ENCODE peak calls at places on chromosomes 7 and 10, in seven cellular contexts. F is IMR-90, S is H9, R is neuronal stem cell, U is mesenchymal stem cell, J is H1, X is trophoblast cell. C is an unnamed sample.

GRCh38 chr10:89942217-89942616 is 240.8 kb downstream of the KIF20B start:
- DNase-seq in S (no peak), F (no peak), X (no peak), J (no peak), U (no peak), R (no peak), C (no peak)

GRCh38 chr10:122122493-122122892 is 133.5 kb downstream of the TACC2 start:
- DNase-seq in S (no peak), X (no peak), J (no peak), U (no peak), F (no peak), R (no peak), C (no peak)

GRCh38 chr10:47438857-47439474 is 44.9 kb downstream of the ANXA8 start:
- DNase-seq in S (peak; percentile 64), X (peak; percentile 65), R (peak; percentile 21), U (peak; percentile 69), J (no peak), F (peak; percentile 74), C (peak; percentile 89)

GRCh38 chr10:1678084-1678483 is 59.2 kb downstream of the ADARB2 start:
- DNase-seq in S (no peak), X (no peak), F (no peak), J (no peak), U (no peak), R (no peak), C (no peak)

GRCh38 chr7:17130281-17131059 is 168.0 kb upstream of the AHR start:
- DNase-seq in J (no peak), R (peak; percentile 24), S (no peak), F (peak; percentile 90), X (peak; percentile 75), U (peak; percentile 83), C (peak; percentile 99)

GRCh38 chr10:17599089-17599488 is 18.1 kb downstream of the HACD1 start:
- DNase-seq in F (peak; percentile 55), S (no peak), U (peak; percentile 36), J (no peak), X (peak; percentile 46), R (peak; percentile 4), C (peak; percentile 51)

GRCh38 chr10:6912424-6912823 is 332.3 kb upstream of the PRKCQ start:
- DNase-seq in R (no peak), S (no peak), F (peak; percentile 15), J (no peak), U (peak; percentile 54), X (no peak), C (no peak)

GRCh38 chr10:55203319-55203718 is 402.3 kb upstream of the PCDH15 start:
- DNase-seq in R (no peak), S (no peak), J (no peak), X (no peak), U (peak; percentile 30), F (no peak), C (no peak)

GRCh38 chr10:71726673-71727428 is 7.3 kb upstream of the C10orf105 start:
- DNase-seq in X (no peak), U (no peak), S (no peak), J (no peak), F (no peak), R (no peak), C (no peak)

GRCh38 chr10:49552277-49552676 is 13.4 kb upstream of the ERCC6 start:
- DNase-seq in F (peak; percentile 81), R (no peak), J (no peak), X (peak; percentile 100), U (peak; percentile 19), S (no peak), C (no peak)

GRCh38 chr7:107971613-107972012 is 31.3 kb downstream of the LAMB1 start:
- DNase-seq in F (peak; percentile 20), U (no peak), S (no peak), J (no peak), R (no peak), X (peak; percentile 39), C (no peak)

GRCh38 chr10:6005856-6006390 is 28.6 kb upstream of the IL15RA start:
- DNase-seq in X (no peak), U (no peak), J (no peak), S (no peak), F (no peak), R (no peak), C (no peak)

GRCh38 chr7:101996131-101996691 is 178.8 kb downstream of the CUX1 start:
- DNase-seq in R (no peak), U (no peak), S (no peak), F (no peak), J (no peak), X (no peak), C (no peak)

GRCh38 chr10:84291389-84291788 is 37.0 kb upstream of the CCSER2 start:
- DNase-seq in R (peak; percentile 54), S (peak; percentile 55), X (peak; percentile 34), J (no peak), F (peak; percentile 78), U (peak; percentile 80), C (peak; percentile 89)

GRCh38 chr10:12733271-12733670 is 268.2 kb downstream of the CCDC3 start:
- DNase-seq in J (no peak), X (no peak), U (no peak), S (no peak), R (no peak), F (no peak), C (no peak)

GRCh38 chr7:41878331-41879112 is 175.6 kb upstream of the INHBA start:
- DNase-seq in R (no peak), S (no peak), X (no peak), J (no peak), U (no peak), F (no peak), C (no peak)

GRCh38 chr10:77351386-77351785 is 286.2 kb downstream of the KCNMA1 start:
- DNase-seq in U (peak; percentile 77), S (no peak), R (no peak), J (no peak), F (peak; percentile 79), X (no peak), C (no peak)

GRCh38 chr7:133623716-133624115 is 370.8 kb downstream of the EXOC4 start:
- DNase-seq in S (no peak), U (no peak), X (no peak), R (no peak), J (no peak), F (no peak), C (no peak)

GRCh38 chr7:81301815-81302214 is 383.0 kb upstream of the SEMA3C start:
- DNase-seq in S (no peak), U (no peak), R (no peak), X (no peak), F (no peak), J (no peak), C (no peak)

GRCh38 chr7:125572414-125572813 is 642.8 kb upstream of the POT1 start:
- DNase-seq in J (no peak), U (no peak), S (no peak), X (no peak), R (no peak), F (no peak), C (no peak)

DNA sequence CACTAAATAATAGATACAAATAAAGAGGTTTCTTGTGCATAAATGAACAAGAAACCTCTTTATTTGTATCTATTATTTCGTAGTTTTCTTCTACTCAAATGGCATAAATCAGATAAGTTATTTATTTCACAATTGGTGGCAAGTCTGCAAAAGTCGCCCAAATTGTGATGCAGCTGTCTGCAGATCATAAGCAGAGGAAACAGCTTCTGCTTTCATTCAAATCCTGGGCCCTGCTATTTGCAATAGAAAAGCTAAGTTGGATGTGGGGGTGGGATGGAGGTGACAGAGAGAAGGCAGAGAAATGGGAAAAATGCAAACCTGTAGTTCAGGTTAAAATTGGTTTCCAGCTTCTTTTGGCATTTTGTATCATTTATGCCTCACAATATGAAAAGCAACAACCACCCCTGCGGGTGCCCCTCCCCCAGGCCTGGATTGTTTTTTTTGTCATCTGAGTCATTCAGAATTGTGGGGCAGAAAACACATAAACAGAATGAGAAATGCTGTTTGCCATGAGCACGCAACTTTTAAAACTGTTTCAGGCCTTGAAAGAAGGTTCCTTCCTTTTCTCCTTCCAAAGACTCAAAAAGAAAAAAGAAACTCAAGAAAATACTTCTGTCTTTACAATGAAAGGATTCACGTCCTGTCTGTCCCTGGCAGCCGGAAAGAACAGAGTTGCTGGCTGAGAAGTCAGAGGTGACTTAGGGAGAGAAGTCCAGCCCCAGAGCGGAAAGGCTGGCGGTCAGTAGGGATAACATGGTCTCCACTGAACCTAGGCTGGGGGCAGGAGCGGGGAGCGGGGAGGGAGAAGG is 132.9 kb downstream of the BAMBI start:
- DNase-seq in U (peak; percentile 87), R (no peak), F (peak; percentile 38), S (peak; percentile 53), X (peak; percentile 32), J (peak; percentile 52), C (peak; percentile 47)
- H3K27ac ChIP-seq in U (no peak overlapping the region), R (no peak overlapping the region), F (peak overlapping the region; percentile 85), S (peak overlapping the region; percentile 81), X (peak overlapping the region; percentile 79), J (peak overlapping the region; percentile 29), C (no peak overlapping the region)

GRCh38 chr7:36597099-36597773 is 127.1 kb downstream of the AOAH start:
- DNase-seq in X (peak; percentile 12), S (no peak), R (no peak), J (no peak), U (peak; percentile 17), F (no peak), C (no peak)
- H3K23ac ChIP-seq in X (no peak overlapping the region), S (no peak overlapping the region), R (no peak overlapping the region), J (no peak overlapping the region), U (no peak overlapping the region), F (no peak overlapping the region), C (no peak overlapping the region)

GRCh38 chr7:157281221-157281998 is 55.4 kb upstream of the DNAJB6 start:
- DNase-seq in X (peak; percentile 44), J (no peak), S (no peak), U (no peak), R (no peak), F (no peak), C (no peak)

GRCh38 chr7:157278791-157279678 is 57.8 kb upstream of the DNAJB6 start:
- DNase-seq in F (no peak), X (peak; percentile 71), U (no peak), S (peak; percentile 65), J (no peak), R (no peak), C (no peak)

GRCh38 chr7:157279973-157280841 is 56.6 kb upstream of the DNAJB6 start:
- DNase-seq in X (no peak), S (no peak), F (no peak), J (no peak), U (no peak), R (no peak), C (no peak)

GRCh38 chr7:157278167-157278790 is 58.5 kb upstream of the DNAJB6 start:
- DNase-seq in U (no peak), S (no peak), X (no peak), R (no peak), J (no peak), F (no peak), C (no peak)

DNA sequence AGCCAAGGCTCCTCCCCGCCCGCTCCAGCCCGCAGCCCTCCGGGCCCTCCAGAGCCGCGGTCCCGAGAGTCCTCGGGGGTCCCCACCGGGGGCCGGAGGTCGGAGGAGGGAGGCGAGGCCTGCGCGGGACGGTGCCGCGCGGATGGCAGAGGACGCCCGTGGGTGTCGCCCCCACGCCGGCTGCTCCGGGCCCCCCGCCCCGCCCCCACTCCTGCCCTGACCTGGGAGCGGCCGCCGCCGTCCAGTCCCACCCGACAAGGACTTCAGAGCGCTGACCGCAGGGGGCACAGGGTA is 57.2 kb upstream of the DNAJB6 start:
- DNase-seq in X (no peak), J (no peak), F (no peak), S (peak; percentile 46), U (no peak), R (no peak), C (no peak)
- H3K27ac ChIP-seq in X (no peak overlapping the region), J (no peak overlapping the region), F (no peak overlapping the region), S (no peak overlapping the region), U (no peak overlapping the region), R (no peak overlapping the region), C (no peak overlapping the region)

GRCh38 chr7:84603545-84603944 is 409.0 kb upstream of the SEMA3A start:
- DNase-seq in X (no peak), S (no peak), J (no peak), U (no peak), F (no peak), R (no peak), C (no peak)
- H3K23ac ChIP-seq in X (no peak overlapping the region), S (no peak overlapping the region), J (no peak overlapping the region), U (no peak overlapping the region), F (no peak overlapping the region), R (no peak overlapping the region), C (no peak overlapping the region)